ENCODE peak calls at places on chromosomes 16 and 17, in ten cellular contexts. O is lower leg skin, V is dorsolateral prefrontal cortex, E is Panc1, M is kidney epithelial cell, I is nephron progenitor cell, B is GM12865, C is HFFc6, H is fibroblast of mammary gland, D is glutamatergic neuron. S is an unnamed sample.

GRCh38 chr16:14455577-14455976 is 174.5 kb downstream of the PARN start:
- DNase-seq in D (no peak), V (no peak), H (peak), C (peak), E (no peak), O (no peak), B (no peak), M (no peak), I (no peak), S (no peak)

GRCh38 chr17:70168979-70169706 is at the start of gene KCNJ2:
- DNase-seq in C (peak), D (peak), E (no peak), V (peak), I (peak), O (peak), M (peak), H (peak), B (peak), S (peak)

GRCh38 chr16:89561195-89562026 is 929 bp downstream of the RPL13 start:
- DNase-seq in H (no peak), E (no peak), M (no peak), B (peak), V (no peak), O (no peak), I (no peak), D (no peak), C (no peak), S (no peak)

GRCh38 chr16:20765732-20766131 is 1.9 kb downstream of the ACSM3 start:
- DNase-seq in D (no peak), O (no peak), B (no peak), C (no peak), H (no peak), E (no peak), M (no peak), V (no peak), I (no peak), S (no peak)

GRCh38 chr17:66469088-66469442 is 166.7 kb downstream of the PRKCA start:
- DNase-seq in B (no peak), V (no peak), C (no peak), I (no peak), D (no peak), E (no peak), H (no peak), M (no peak), O (no peak), S (no peak)

GRCh38 chr16:79600636-79601091 is at the start of gene MAF:
- DNase-seq in M (peak), E (no peak), V (peak), D (peak), C (no peak), O (peak), B (peak), H (peak), I (peak), S (peak)

GRCh38 chr17:43723697-43724359 is 34.8 kb downstream of the SOST start:
- DNase-seq in M (peak), H (peak), B (peak), I (peak), O (no peak), D (no peak), C (peak), E (no peak), V (no peak), S (no peak)

GRCh38 chr16:73015612-73016487 is 32.1 kb downstream of the ZFHX3 start:
- DNase-seq in H (no peak), B (peak), C (no peak), M (peak), E (no peak), D (no peak), V (no peak), I (no peak), O (peak), S (peak)

GRCh38 chr17:38982858-38983746 is 15.9 kb upstream of the FBXO47 start:
- DNase-seq in I (peak), V (no peak), C (peak), D (peak), E (no peak), B (peak), M (no peak), H (peak), O (no peak), S (peak)

GRCh38 chr16:85334718-85335583 is 222.7 kb upstream of the CIBAR2 start:
- DNase-seq in I (peak), O (no peak), E (no peak), M (no peak), C (no peak), B (no peak), D (no peak), H (no peak), V (no peak), S (no peak)

GRCh38 chr16:30557397-30557949 is 701 bp downstream of the ZNF764 start:
- DNase-seq in O (no peak), I (no peak), V (no peak), B (no peak), H (no peak), C (no peak), M (no peak), D (no peak), E (no peak), S (no peak)

GRCh38 chr16:912684-913613 is 57.8 kb downstream of the LMF1 start:
- DNase-seq in E (no peak), C (no peak), D (no peak), H (no peak), B (no peak), M (no peak), I (no peak), O (no peak), V (peak), S (no peak)

GRCh38 chr17:17892009-17892408 is 55.2 kb upstream of the SREBF1 start:
- DNase-seq in M (no peak), V (no peak), B (no peak), E (no peak), O (no peak), H (no peak), C (no peak), I (no peak), D (no peak), S (no peak)

GRCh38 chr17:81976332-81977210 is 858 bp upstream of the ASPSCR1 start:
- DNase-seq in C (no peak), E (no peak), M (no peak), D (no peak), I (no peak), H (no peak), B (peak), V (peak), O (no peak), S (no peak)

GRCh38 chr16:22210285-22210684 is 4.2 kb downstream of the EEF2K start:
- DNase-seq in C (no peak), B (no peak), V (no peak), H (no peak), M (no peak), E (no peak), O (no peak), I (no peak), D (no peak), S (no peak)

GRCh38 chr17:39808409-39808997 is 55.6 kb downstream of the IKZF3 start:
- DNase-seq in C (no peak), V (no peak), E (no peak), H (no peak), O (no peak), I (no peak), M (no peak), B (no peak), D (no peak), S (no peak)

GRCh38 chr17:78719630-78720298 is 62.3 kb downstream of the CYTH1 start:
- DNase-seq in M (no peak), E (no peak), I (no peak), D (no peak), C (no peak), B (peak), H (no peak), V (no peak), O (no peak), S (no peak)

GRCh38 chr16:73956592-73957495 is 339.8 kb upstream of the PSMD7 start:
- DNase-seq in D (peak), M (peak), O (peak), C (peak), V (peak), H (peak), B (peak), I (peak), E (peak), S (peak)

GRCh38 chr16:85486256-85486915 is 126.7 kb upstream of the GSE1 start:
- DNase-seq in C (no peak), E (no peak), O (no peak), H (no peak), D (no peak), I (no peak), B (no peak), V (no peak), M (no peak), S (no peak)

GRCh38 chr17:51189628-51190027 is 23.4 kb downstream of the NME2 start:
- DNase-seq in D (no peak), M (no peak), B (no peak), O (no peak), E (no peak), H (peak), C (no peak), V (no peak), I (no peak), S (no peak)

GRCh38 chr17:18960803-18961511 is 9.0 kb downstream of the SLC5A10 start:
- DNase-seq in I (peak), O (peak), B (peak), C (peak), V (peak), H (peak), M (no peak), D (peak), E (peak), S (peak)

GRCh38 chr17:65584604-65585521 is 23.4 kb upstream of the AXIN2 start:
- DNase-seq in O (no peak), B (no peak), C (no peak), I (no peak), D (no peak), H (no peak), M (no peak), E (no peak), V (no peak), S (no peak)

GRCh38 chr17:81329279-81329926 is 34.3 kb upstream of the SLC38A10 start:
- DNase-seq in I (peak), B (peak), O (peak), V (no peak), H (peak), E (no peak), M (peak), D (peak), C (peak), S (peak)

GRCh38 chr17:68446626-68447041 is 10.7 kb downstream of the WIPI1 start:
- DNase-seq in D (peak), C (no peak), B (no peak), I (no peak), H (no peak), V (no peak), E (no peak), O (no peak), M (no peak), S (no peak)

GRCh38 chr17:63740464-63741181 is 976 bp downstream of the STRADA start:
- DNase-seq in B (peak), D (no peak), I (no peak), H (peak), E (no peak), C (peak), M (no peak), V (no peak), O (no peak), S (peak)

GRCh38 chr17:5695480-5695879 is 111.2 kb upstream of the NLRP1 start:
- DNase-seq in V (no peak), D (no peak), B (no peak), O (no peak), H (no peak), C (no peak), E (no peak), M (no peak), I (no peak), S (no peak)

GRCh38 chr17:76947309-76947708 is 79.1 kb downstream of the MGAT5B start:
- DNase-seq in O (no peak), H (no peak), M (no peak), E (no peak), D (no peak), C (no peak), I (no peak), B (no peak), V (no peak), S (no peak)

GRCh38 chr16:2950773-2951172 is 13.3 kb upstream of the KREMEN2 start:
- DNase-seq in H (no peak), B (no peak), O (no peak), C (no peak), D (no peak), E (no peak), V (no peak), M (no peak), I (no peak), S (no peak)

GRCh38 chr16:85250609-85251223 is 138.4 kb upstream of the CIBAR2 start:
- DNase-seq in V (no peak), M (no peak), O (no peak), D (no peak), H (no peak), E (no peak), I (no peak), B (no peak), C (no peak), S (no peak)

GRCh38 chr16:11067266-11067665 is 122.9 kb downstream of the CLEC16A start:
- DNase-seq in B (no peak), H (no peak), C (no peak), M (no peak), E (no peak), D (no peak), O (no peak), V (no peak), I (no peak), S (no peak)

GRCh38 chr17:81246679-81247338 is 7.7 kb downstream of the NDUFAF8 start:
- DNase-seq in O (no peak), D (peak), C (no peak), V (no peak), I (no peak), H (no peak), M (no peak), E (no peak), B (no peak), S (no peak)

GRCh38 chr17:79866791-79867190 is 27.6 kb upstream of the CBX4 start:
- DNase-seq in B (peak), V (no peak), I (no peak), H (no peak), E (no peak), D (no peak), O (no peak), M (no peak), C (no peak), S (no peak)

GRCh38 chr16:84355149-84355548 is 13.2 kb upstream of the ATP2C2 start:
- DNase-seq in M (no peak), D (no peak), H (no peak), I (no peak), E (no peak), C (no peak), B (no peak), V (no peak), O (no peak), S (no peak)

GRCh38 chr16:85398688-85399582 is 214.2 kb upstream of the GSE1 start:
- DNase-seq in H (no peak), B (no peak), I (peak), D (no peak), M (no peak), V (peak), E (no peak), C (no peak), O (no peak), S (no peak)

GRCh38 chr17:18129041-18129502 is 20.5 kb downstream of the MYO15A start:
- DNase-seq in E (no peak), M (no peak), C (peak), D (no peak), O (no peak), I (no peak), V (peak), H (peak), B (no peak), S (no peak)

GRCh38 chr17:83183150-83183820 is 103.9 kb downstream of the METRNL start:
- DNase-seq in H (no peak), E (no peak), V (no peak), D (no peak), B (no peak), C (no peak), O (peak), M (no peak), I (no peak), S (no peak)

GRCh38 chr17:17778308-17779014 is 58.3 kb downstream of the SREBF1 start:
- DNase-seq in I (no peak), O (no peak), D (no peak), C (no peak), E (no peak), V (peak), B (no peak), H (peak), M (no peak), S (no peak)

GRCh38 chr16:77403732-77404131 is 31.1 kb downstream of the ADAMTS18 start:
- DNase-seq in V (no peak), O (no peak), D (no peak), B (no peak), I (no peak), M (no peak), H (no peak), E (no peak), C (no peak), S (no peak)

GRCh38 chr17:34198519-34198918 is 56.6 kb upstream of the CCL2 start:
- DNase-seq in B (no peak), V (no peak), E (no peak), I (no peak), H (no peak), C (no peak), D (no peak), M (no peak), O (no peak), S (no peak)
- TF ChIP-seq CTCF in B (no peak), V (no peak), E (no peak), I (no peak), H (no peak), C (no peak), D (no peak), M (no peak), O (no peak), S (no peak)

DNA sequence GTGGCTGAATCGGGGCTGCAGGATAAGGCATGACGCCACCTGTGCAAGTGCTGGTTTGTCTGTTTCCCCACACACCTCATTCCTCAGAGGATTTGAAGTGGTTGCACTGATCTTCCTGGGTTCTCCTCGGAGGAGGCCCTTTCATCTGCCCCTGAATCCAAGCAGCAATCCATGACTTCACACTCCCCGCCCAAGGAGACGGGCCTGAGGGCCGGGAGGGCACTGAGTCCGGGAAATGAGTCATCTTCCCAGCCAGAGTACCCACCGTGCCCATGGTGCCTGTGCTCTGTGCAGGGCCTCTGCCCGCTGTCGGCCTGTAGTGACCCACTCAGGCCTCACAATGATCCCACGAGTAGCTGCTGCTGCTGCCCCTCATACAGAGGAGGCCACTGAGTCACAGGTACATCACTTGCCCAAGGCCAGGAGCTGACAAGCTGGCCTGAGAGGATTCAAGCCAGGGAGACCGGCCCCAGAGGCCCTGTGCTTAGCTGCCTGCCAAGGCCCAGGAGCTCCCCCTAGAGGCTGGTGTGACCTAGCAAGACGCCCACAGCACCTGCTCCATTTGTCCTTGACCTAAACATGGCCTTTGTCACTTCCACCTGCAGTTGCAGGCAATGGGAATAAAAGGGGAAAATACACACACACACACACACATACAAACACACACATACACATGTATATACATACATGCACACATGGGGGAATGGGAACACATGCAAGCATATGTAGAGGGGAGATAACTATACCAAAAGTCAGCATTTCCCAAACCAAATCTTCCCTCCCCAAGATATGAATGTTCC is 240.0 kb downstream of the C16orf95 start:
- DNase-seq in O (no peak), E (no peak), C (peak), V (no peak), I (peak), H (peak), D (peak), B (peak), M (no peak), S (peak)
- TF ChIP-seq CTCF in O (no peak), E (peak), C (peak), V (peak), I (peak), H (peak), D (peak), B (peak), M (peak), S (peak)

DNA sequence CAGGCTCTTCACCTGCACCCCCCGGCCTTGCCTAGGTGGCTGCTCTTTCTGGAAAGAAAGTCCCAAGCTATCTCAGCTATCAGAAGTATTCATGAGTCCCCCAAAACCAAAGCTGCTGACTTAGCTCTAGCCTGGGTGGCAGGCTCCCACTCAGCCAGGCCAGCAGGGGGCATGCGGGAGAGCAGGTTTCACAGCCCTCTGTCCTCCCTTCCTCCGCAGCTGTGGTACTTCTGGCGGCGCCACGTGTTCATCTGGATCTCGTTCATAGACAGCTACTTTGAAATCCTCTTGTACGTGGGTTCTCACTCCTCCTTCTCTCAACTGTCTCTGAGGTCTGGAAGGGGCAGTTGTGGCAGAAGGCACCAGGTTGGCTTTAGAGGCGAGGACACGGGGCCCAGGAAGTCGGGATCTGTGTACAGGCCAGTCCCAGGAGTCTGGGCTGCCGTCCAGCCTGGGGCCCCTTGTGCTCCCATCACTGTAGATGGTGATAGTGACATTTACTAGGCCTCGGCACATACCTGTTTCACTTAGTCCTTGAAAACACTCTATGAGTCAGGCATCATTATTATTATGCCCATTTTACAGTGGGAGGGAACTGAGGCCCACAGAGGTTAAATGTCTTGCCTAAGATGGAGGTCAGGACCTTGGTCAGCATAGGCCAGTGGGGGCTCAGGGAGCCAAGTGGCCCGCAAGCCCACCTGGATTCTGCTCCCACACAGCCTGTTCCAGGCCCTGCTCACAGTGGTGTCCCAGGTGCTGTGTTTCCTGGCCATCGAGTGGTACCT is 12.9 kb downstream of the TRPV2 start:
- DNase-seq in B (no peak), E (no peak), C (peak), I (peak), O (no peak), H (peak), M (no peak), V (peak), D (peak), S (no peak)
- TF ChIP-seq CTCF in B (peak), E (peak), C (peak), I (peak), O (no peak), H (peak), M (peak), V (peak), D (peak), S (peak)

GRCh38 chr17:75487351-75488070 is 27.8 kb downstream of the CASKIN2 start:
- DNase-seq in V (no peak), H (no peak), B (peak), C (no peak), M (no peak), I (no peak), D (no peak), E (no peak), O (no peak), S (peak)
- TF ChIP-seq CTCF in V (no peak), H (no peak), B (no peak), C (no peak), M (no peak), I (no peak), D (no peak), E (no peak), O (no peak), S (peak)

GRCh38 chr17:72602517-72603345 is 481.9 kb downstream of the SOX9 start:
- DNase-seq in H (peak), O (no peak), I (no peak), D (no peak), V (no peak), C (peak), E (no peak), M (peak), B (peak), S (no peak)
- TF ChIP-seq CTCF in H (peak), O (no peak), I (no peak), D (no peak), V (no peak), C (peak), E (no peak), M (peak), B (no peak), S (no peak)

GRCh38 chr16:80935691-80936090 is 71.0 kb downstream of the CMC2 start:
- DNase-seq in D (no peak), I (no peak), O (no peak), B (no peak), M (no peak), C (no peak), V (no peak), E (no peak), H (no peak), S (no peak)

GRCh38 chr16:80936410-80936809 is 70.3 kb downstream of the CMC2 start:
- DNase-seq in V (no peak), I (no peak), M (no peak), H (peak), O (no peak), B (no peak), D (no peak), E (no peak), C (no peak), S (no peak)

GRCh38 chr16:80931661-80931984 is 75.1 kb downstream of the CMC2 start:
- DNase-seq in H (no peak), O (no peak), B (no peak), M (no peak), C (no peak), V (no peak), I (no peak), E (no peak), D (no peak), S (no peak)

GRCh38 chr16:80932725-80933124 is 74.0 kb downstream of the CMC2 start:
- DNase-seq in H (peak), D (no peak), B (no peak), M (peak), O (peak), C (peak), I (peak), V (no peak), E (no peak), S (no peak)

GRCh38 chr16:80931985-80932720 is 74.5 kb downstream of the CMC2 start:
- DNase-seq in O (peak), V (peak), C (peak), E (no peak), D (peak), M (no peak), B (peak), H (peak), I (peak), S (peak)
- TF ChIP-seq CTCF in O (no peak), V (no peak), C (no peak), E (no peak), D (no peak), M (no peak), B (no peak), H (no peak), I (no peak), S (no peak)

GRCh38 chr17:9645858-9646555 is 690 bp downstream of the USP43 start:
- DNase-seq in H (peak), C (no peak), V (no peak), E (no peak), D (peak), M (no peak), I (peak), B (peak), O (no peak), S (peak)
- TF ChIP-seq CTCF in H (no peak), C (no peak), V (no peak), E (peak), D (no peak), M (no peak), I (no peak), B (no peak), O (no peak), S (no peak)